ENCODE peak calls at places on chromosomes 13 and 19, in eight cellular contexts. M, I, D, A, J, V, X and T are unnamed samples.

GRCh38 chr13:73090116-73090811 is 31.5 kb downstream of the KLF5 start:
- DNase-seq in X (no peak), I (no peak), A (no peak), D (peak), V (peak), J (peak), M (peak), T (peak)

GRCh38 chr13:75762066-75762937 is 126.2 kb downstream of the LMO7 start:
- DNase-seq in M (peak), V (peak), X (no peak), J (peak), A (no peak), I (no peak), D (peak), T (peak)

GRCh38 chr13:96772426-96772825 is 221.8 kb downstream of the OXGR1 start:
- DNase-seq in M (no peak), A (no peak), J (no peak), D (no peak), V (no peak), I (no peak), X (no peak), T (no peak)

GRCh38 chr19:1613808-1614570 is 8.7 kb upstream of the UQCR11 start:
- DNase-seq in J (no peak), X (no peak), I (no peak), A (no peak), D (no peak), M (no peak), V (no peak), T (no peak)

GRCh38 chr19:2049741-2050348 is 1.2 kb downstream of the MKNK2 start:
- DNase-seq in A (no peak), J (peak), D (peak), V (peak), I (peak), X (peak), M (peak), T (peak)

GRCh38 chr19:43316591-43317319 is 36.7 kb upstream of the CD177 start:
- DNase-seq in A (no peak), V (peak), I (no peak), X (no peak), J (peak), M (peak), D (peak), T (peak)

GRCh38 chr19:18620311-18620710 is 7.6 kb downstream of the TMEM59L start:
- DNase-seq in A (no peak), I (no peak), X (no peak), D (no peak), J (no peak), M (no peak), V (no peak), T (no peak)

GRCh38 chr19:10762656-10763055 is 44.8 kb downstream of the DNM2 start:
- DNase-seq in V (peak), M (no peak), D (no peak), J (no peak), A (no peak), I (no peak), X (no peak), T (peak)

GRCh38 chr13:33213024-33213795 is 72.3 kb downstream of the STARD13 start:
- DNase-seq in A (no peak), J (no peak), M (no peak), I (no peak), X (no peak), V (no peak), D (peak), T (peak)

GRCh38 chr13:76707360-76707759 is 178.8 kb downstream of the KCTD12 start:
- DNase-seq in J (peak), X (no peak), M (no peak), I (no peak), V (no peak), D (no peak), A (no peak), T (no peak)

GRCh38 chr13:33025220-33025744 is 9.1 kb downstream of the KL start:
- DNase-seq in I (no peak), D (no peak), X (no peak), J (no peak), M (no peak), V (no peak), A (no peak), T (no peak)

GRCh38 chr19:13150919-13151604 is 851 bp downstream of the IER2 start:
- DNase-seq in D (no peak), I (peak), A (no peak), X (peak), M (peak), V (peak), J (no peak), T (no peak)

GRCh38 chr13:57865600-57866294 is 234.2 kb downstream of the PCDH17 start:
- DNase-seq in I (no peak), D (no peak), A (no peak), X (no peak), V (no peak), M (peak), J (no peak), T (no peak)

GRCh38 chr13:63377986-63378385 is 1962.3 kb upstream of the PCDH20 start:
- DNase-seq in A (no peak), I (no peak), X (no peak), M (no peak), V (no peak), J (no peak), D (no peak), T (no peak)

GRCh38 chr19:53768401-53768800 is 55.7 kb downstream of the NLRP12 start:
- DNase-seq in X (no peak), M (no peak), D (no peak), J (no peak), V (no peak), I (no peak), A (no peak), T (no peak)

GRCh38 chr13:27476943-27477681 is 26.7 kb upstream of the MTIF3 start:
- DNase-seq in I (no peak), V (no peak), M (peak), A (no peak), J (peak), X (no peak), D (peak), T (peak)

DNA sequence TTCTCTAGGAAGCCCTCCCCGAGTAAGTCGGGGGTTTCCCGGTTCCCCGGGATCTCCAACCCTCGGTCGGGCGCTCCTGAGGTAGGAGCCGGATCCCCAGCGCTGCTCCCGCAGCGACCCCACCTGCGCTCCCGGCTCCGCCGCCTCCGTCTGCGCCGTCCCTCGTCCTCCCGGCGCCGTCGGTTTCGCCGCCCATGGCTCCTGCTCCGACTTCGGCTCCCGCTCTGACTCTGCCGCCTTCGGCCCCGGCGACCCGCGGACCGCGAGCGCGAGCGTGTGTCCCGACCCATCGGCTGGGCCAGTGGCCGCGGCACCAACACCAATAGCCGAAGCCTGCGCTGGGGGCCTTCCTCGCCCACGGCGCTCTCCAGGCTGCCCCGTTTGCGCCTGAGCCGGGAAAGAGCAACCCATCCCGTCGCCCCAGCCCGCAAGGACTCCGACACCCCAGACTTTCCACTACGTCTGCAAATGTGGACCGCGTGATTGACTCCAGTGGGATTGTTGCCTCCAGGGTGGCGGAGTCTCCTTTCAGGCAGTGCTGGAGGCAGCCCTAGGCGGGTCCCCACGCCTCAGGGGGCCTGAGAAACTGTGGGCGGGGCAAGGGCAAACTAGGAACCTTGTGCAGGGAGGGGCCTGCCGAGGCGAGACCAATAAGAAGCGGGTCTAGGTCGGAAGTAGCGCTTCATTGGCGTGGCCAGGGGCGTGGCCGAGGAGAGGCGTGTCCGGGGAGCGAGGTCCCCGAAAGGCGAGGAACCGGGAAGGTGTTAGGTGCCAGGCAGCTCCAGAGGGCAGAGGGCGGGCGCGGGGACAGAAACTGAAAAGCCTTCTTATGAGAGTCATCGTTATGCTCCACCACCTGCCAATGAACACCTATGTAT is at the start of gene CACTIN:
- DNase-seq in X (peak), M (peak), D (peak), A (peak), V (peak), J (peak), I (peak), T (peak)
- TF ChIP-seq CTCF in X (peak), M (no peak), D (peak), A (no peak), V (no peak), J (no peak), I (no peak), T (no peak)

GRCh38 chr13:36880961-36881360 is 39.1 kb downstream of the SMAD9 start:
- DNase-seq in X (no peak), D (no peak), I (no peak), A (no peak), M (no peak), J (peak), V (no peak), T (no peak)
- H3K27ac ChIP-seq in X (no peak), D (no peak), I (no peak), A (no peak), M (no peak), J (no peak), V (no peak), T (no peak)

GRCh38 chr13:105982219-105982618 is 553.2 kb downstream of the EFNB2 start:
- DNase-seq in J (no peak), A (no peak), X (no peak), V (no peak), I (peak), M (no peak), D (no peak), T (no peak)
- TF ChIP-seq CTCF in J (no peak), A (no peak), X (no peak), V (no peak), I (peak), M (no peak), D (no peak), T (no peak)

GRCh38 chr19:3062165-3063105 is at the start of gene TLE5:
- DNase-seq in X (peak), I (peak), M (peak), V (peak), D (peak), A (no peak), J (no peak), T (peak)
- H3K27ac ChIP-seq in X (peak), I (peak), M (peak), V (peak), D (peak), A (peak), J (peak), T (peak)

DNA sequence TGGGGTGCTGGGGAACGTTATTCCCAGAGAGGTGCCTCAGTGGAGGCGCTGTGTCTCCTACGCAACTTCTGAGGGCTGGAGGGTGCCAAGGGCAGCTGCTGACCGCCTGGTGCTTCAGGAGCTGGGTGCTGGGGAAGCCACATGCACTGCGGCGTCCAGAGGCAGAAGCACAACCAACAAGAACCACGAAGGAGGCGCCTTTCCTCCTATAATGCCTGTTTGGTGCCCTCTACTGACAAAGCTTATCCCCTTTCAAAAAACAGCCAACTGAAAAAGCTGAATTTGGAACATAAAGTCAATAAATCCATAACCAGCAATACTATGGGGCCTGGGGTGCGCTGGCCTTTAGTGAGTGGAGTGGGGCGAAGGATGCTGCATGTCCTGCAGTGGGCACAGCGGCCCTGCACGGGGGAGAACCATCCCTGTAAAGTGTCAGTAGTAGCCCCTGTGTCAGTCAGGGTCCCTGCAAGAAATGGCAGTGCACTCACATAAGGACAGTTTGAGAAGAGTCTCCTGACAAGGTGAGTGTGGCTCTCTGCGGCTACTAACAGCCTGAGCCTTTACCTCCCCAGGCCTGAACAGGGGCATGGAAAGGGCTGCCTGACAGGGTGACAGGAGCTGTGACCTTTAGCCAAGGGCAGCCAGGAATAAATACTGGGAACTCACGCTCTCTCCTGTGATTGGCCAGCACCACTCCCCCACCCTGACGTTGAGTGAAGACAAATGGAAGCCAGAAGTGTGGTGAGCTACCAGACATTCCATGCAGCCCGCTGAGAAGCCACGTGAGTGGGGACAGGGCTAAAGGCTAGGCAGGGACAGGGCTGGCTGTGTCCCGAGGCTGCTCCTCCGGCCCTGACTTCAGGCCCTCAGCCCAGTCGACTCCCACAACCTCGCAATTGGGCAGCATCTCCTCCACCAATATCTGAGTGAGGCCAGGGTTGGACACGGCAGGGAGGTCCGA is 4.5 kb upstream of the B3GNT8 start:
- DNase-seq in A (no peak), M (peak), V (no peak), D (no peak), J (peak), I (peak), X (no peak), T (peak)
- TF ChIP-seq CTCF in A (no peak), M (peak), V (peak), D (peak), J (peak), I (peak), X (no peak), T (no peak)

DNA sequence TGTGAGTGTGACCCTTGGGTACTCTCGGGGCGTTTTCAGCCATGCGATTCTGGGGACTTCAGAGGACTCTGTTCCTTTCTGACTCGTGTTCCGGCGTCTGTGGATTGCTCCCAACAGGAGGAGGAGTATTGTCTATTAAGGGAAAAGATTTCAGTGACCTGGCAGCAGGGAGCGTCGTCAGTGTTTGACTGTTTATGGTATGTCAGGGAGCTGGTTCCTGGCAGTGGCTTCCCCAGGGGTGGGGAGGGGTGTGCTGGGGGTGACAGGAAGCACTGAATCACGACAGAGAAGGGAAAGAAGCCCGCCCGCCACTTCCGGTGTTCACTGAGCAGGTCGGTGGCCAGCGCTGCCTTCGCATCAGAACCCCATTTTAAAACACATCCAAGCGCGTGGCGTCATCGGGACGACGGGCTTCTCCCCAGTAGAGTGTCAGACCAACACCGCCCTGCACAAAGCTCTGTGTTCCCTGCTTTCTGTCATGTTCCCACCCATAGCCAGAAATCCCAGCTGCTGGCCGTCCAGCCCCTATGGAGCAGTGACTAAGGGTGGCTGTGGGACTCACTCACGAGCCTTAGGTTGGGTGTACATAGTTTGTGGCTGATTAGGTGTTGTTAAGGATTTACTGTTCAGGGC is 33.8 kb downstream of the COL4A2 start:
- DNase-seq in A (peak), X (peak), J (peak), D (peak), M (peak), I (peak), V (peak), T (no peak)
- H3K27ac ChIP-seq in A (peak), X (peak), J (peak), D (peak), M (peak), I (peak), V (peak), T (peak)

GRCh38 chr13:51047434-51048165 is 63.5 kb downstream of the C13orf42 start:
- DNase-seq in X (no peak), A (no peak), J (no peak), I (no peak), D (no peak), V (no peak), M (no peak), T (no peak)
- TF ChIP-seq CTCF in X (no peak), A (no peak), J (no peak), I (no peak), D (no peak), V (no peak), M (no peak), T (no peak)

GRCh38 chr19:3389876-3390361 is 23.5 kb downstream of the NFIC start:
- DNase-seq in A (no peak), X (no peak), V (peak), M (no peak), D (peak), J (peak), I (peak), T (no peak)

GRCh38 chr19:3389446-3389778 is 23.0 kb downstream of the NFIC start:
- DNase-seq in A (no peak), M (no peak), D (no peak), J (no peak), I (no peak), X (no peak), V (no peak), T (no peak)

GRCh38 chr19:3387645-3388589 is 21.5 kb downstream of the NFIC start:
- DNase-seq in X (peak), D (peak), V (peak), M (peak), J (peak), I (no peak), A (no peak), T (peak)

GRCh38 chr19:3383121-3383722 is 16.8 kb downstream of the NFIC start:
- DNase-seq in V (peak), I (no peak), D (no peak), M (no peak), X (peak), A (no peak), J (no peak), T (no peak)

DNA sequence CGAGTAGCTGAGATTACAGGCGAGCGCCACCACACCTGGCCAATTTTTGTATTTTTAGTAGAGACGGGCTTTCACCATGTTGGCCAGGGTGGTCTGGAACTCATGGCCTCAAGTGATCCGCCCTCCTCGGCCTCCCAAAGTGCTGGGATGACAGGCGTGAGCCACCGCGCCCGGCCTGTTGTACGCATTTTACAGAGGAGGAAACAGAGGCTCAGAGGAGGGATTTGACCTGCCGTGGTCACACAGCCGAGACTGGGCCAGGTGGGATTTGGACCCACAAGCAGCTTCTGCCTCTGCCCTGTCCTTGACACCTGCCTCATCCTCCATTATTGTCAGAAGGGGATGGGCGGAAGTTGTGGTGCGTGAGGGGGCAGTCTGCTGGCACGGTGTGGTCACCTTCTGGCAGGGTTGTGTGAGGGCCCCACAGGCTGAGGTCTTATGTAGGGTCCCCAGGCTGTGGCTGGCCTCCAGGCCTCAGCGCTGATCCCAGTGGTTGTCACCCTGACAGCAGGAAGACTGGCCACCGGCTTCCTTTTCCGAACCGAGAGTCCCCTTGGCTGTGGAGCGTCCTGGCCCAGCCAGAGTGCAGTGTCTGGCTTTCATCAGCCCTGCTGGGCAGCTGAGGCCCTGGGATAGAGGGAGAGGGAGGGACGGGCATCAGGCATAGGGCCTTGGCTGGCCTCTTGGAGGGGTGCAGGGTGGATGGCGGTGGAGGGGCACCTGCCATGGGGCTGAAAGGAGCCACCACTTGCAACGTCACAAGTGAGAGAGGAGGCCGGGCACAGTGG is 20.3 kb downstream of the NFIC start:
- DNase-seq in D (no peak), A (no peak), X (no peak), M (no peak), V (no peak), I (peak), J (no peak), T (no peak)
- H3K27ac ChIP-seq in D (peak), A (peak), X (peak), M (no peak), V (no peak), I (peak), J (peak), T (peak)

GRCh38 chr13:108115739-108116138 is 99.6 kb downstream of the LIG4 start:
- DNase-seq in J (no peak), I (no peak), D (no peak), A (no peak), V (no peak), X (no peak), M (no peak), T (no peak)

GRCh38 chr13:108120332-108120731 is 95.0 kb downstream of the LIG4 start:
- DNase-seq in J (no peak), A (no peak), X (no peak), V (no peak), I (no peak), M (no peak), D (no peak), T (no peak)

GRCh38 chr13:108121406-108121805 is 93.9 kb downstream of the LIG4 start:
- DNase-seq in I (no peak), A (no peak), X (no peak), D (no peak), J (no peak), M (no peak), V (no peak), T (no peak)
- TF ChIP-seq CTCF in I (no peak), A (no peak), X (no peak), D (no peak), J (no peak), M (no peak), V (no peak), T (no peak)